ENCODE peak calls at places on chromosome X, in seven cellular contexts. C is ovary, Y is H9, B is WERI-Rb-1, L is aorta, A is PC-3, R is H1. N is an unnamed sample.

GRCh38 chrX:3728454-3728853 is 15.0 kb upstream of the PRKX start:
- DNase-seq in C (no peak), Y (no peak), B (no peak), L (no peak), A (no peak), R (no peak), N (no peak)

GRCh38 chrX:134396174-134396573 is 63.8 kb upstream of the HPRT1 start:
- DNase-seq in C (no peak), Y (no peak), B (no peak), L (no peak), A (peak), R (no peak), N (no peak)

GRCh38 chrX:112512509-112512908 is 167.2 kb downstream of the LHFPL1 start:
- DNase-seq in C (no peak), Y (peak), B (peak), L (no peak), A (no peak), R (no peak), N (no peak)

GRCh38 chrX:124805486-124805885 is 459.1 kb downstream of the SH2D1A start:
- DNase-seq in C (no peak), Y (no peak), B (no peak), L (no peak), A (no peak), R (no peak), N (no peak)

GRCh38 chrX:131058136-131058868 is at the start of gene ARHGAP36:
- DNase-seq in C (no peak), Y (peak), B (no peak), L (no peak), A (no peak), R (no peak), N (no peak)

GRCh38 chrX:77087529-77088169 is 359.5 kb upstream of the FGF16 start:
- DNase-seq in C (no peak), Y (no peak), B (no peak), L (peak), A (peak), R (no peak), N (no peak)

GRCh38 chrX:134172588-134173259 is 64.3 kb upstream of the CCDC160 start:
- DNase-seq in C (peak), Y (no peak), B (no peak), L (no peak), A (no peak), R (no peak), N (no peak)

GRCh38 chrX:97984641-97985040 is 1100.9 kb downstream of the RPA4 start:
- DNase-seq in C (no peak), Y (peak), B (no peak), L (no peak), A (peak), R (no peak), N (peak)

GRCh38 chrX:67104982-67105757 is 438.7 kb upstream of the AR start:
- DNase-seq in C (peak), Y (no peak), B (no peak), L (no peak), A (no peak), R (no peak), N (no peak)

GRCh38 chrX:136251042-136251991 is at the start of gene MAP7D3:
- DNase-seq in C (peak), Y (peak), B (peak), L (peak), A (no peak), R (peak), N (no peak)

GRCh38 chrX:115900425-115900824 is 270.1 kb upstream of the AGTR2 start:
- DNase-seq in C (no peak), Y (peak), B (no peak), L (no peak), A (no peak), R (no peak), N (no peak)

GRCh38 chrX:2693526-2694002 is 2.5 kb downstream of the CD99 start:
- DNase-seq in C (no peak), Y (no peak), B (no peak), L (no peak), A (no peak), R (no peak), N (no peak)

GRCh38 chrX:6729581-6729980 is 194.7 kb upstream of the VCX3A start:
- DNase-seq in C (no peak), Y (no peak), B (no peak), L (no peak), A (no peak), R (no peak), N (no peak)

GRCh38 chrX:24149346-24150050 is at the start of gene ZFX:
- DNase-seq in C (peak), Y (peak), B (peak), L (peak), A (peak), R (no peak), N (no peak)

GRCh38 chrX:91137881-91138280 is 296.8 kb upstream of the PABPC5 start:
- DNase-seq in C (no peak), Y (no peak), B (no peak), L (no peak), A (no peak), R (no peak), N (no peak)

GRCh38 chrX:14010566-14010965 is 19.1 kb downstream of the GEMIN8 start:
- DNase-seq in C (no peak), Y (no peak), B (no peak), L (no peak), A (peak), R (no peak), N (no peak)

GRCh38 chrX:17564689-17565409 is 172.4 kb upstream of the SCML1 start:
- DNase-seq in C (no peak), Y (no peak), B (no peak), L (peak), A (no peak), R (no peak), N (no peak)

GRCh38 chrX:70132244-70132643 is 1.0 kb upstream of the IGBP1 start:
- DNase-seq in C (no peak), Y (no peak), B (no peak), L (no peak), A (peak), R (no peak), N (no peak)

GRCh38 chrX:50913520-50913919 is 3.0 kb downstream of the BMP15 start:
- DNase-seq in C (no peak), Y (no peak), B (no peak), L (no peak), A (no peak), R (no peak), N (no peak)

GRCh38 chrX:129522184-129523059 is 868 bp downstream of the SMARCA1 start:
- DNase-seq in C (peak), Y (peak), B (peak), L (peak), A (peak), R (no peak), N (no peak)

GRCh38 chrX:283115-283845 is 2.1 kb downstream of the PLCXD1 start:
- DNase-seq in C (peak), Y (peak), B (peak), L (peak), A (peak), R (peak), N (no peak)

GRCh38 chrX:12981880-12982279 is 7.0 kb downstream of the TMSB4X start:
- DNase-seq in C (no peak), Y (no peak), B (no peak), L (no peak), A (no peak), R (no peak), N (no peak)

GRCh38 chrX:77900688-77901087 is 1.4 kb downstream of the COX7B start:
- DNase-seq in C (no peak), Y (no peak), B (no peak), L (no peak), A (no peak), R (no peak), N (no peak)

GRCh38 chrX:6852869-6853268 is 294.6 kb upstream of the STS start:
- DNase-seq in C (no peak), Y (no peak), B (peak), L (no peak), A (no peak), R (no peak), N (no peak)

GRCh38 chrX:52979993-52980392 is 21.7 kb upstream of the FAM156A start:
- DNase-seq in C (no peak), Y (no peak), B (no peak), L (no peak), A (no peak), R (no peak), N (no peak)

GRCh38 chrX:104112326-104112951 is at the start of gene ZCCHC18:
- DNase-seq in C (peak), Y (peak), B (peak), L (peak), A (peak), R (no peak), N (no peak)

GRCh38 chrX:39396358-39396995 is 595.2 kb downstream of the MID1IP1 start:
- DNase-seq in C (no peak), Y (no peak), B (peak), L (no peak), A (no peak), R (no peak), N (no peak)

GRCh38 chrX:137342969-137343368 is 223.0 kb upstream of the ZIC3 start:
- DNase-seq in C (no peak), Y (no peak), B (no peak), L (no peak), A (peak), R (no peak), N (no peak)

GRCh38 chrX:119121341-119121740 is 6.3 kb downstream of the KIAA1210 start:
- DNase-seq in C (no peak), Y (no peak), B (no peak), L (no peak), A (no peak), R (no peak), N (no peak)

GRCh38 chrX:33840176-33840575 is 291.9 kb downstream of the FAM47A start:
- DNase-seq in C (no peak), Y (no peak), B (no peak), L (no peak), A (no peak), R (no peak), N (no peak)

GRCh38 chrX:132046533-132046932 is 23.4 kb downstream of the STK26 start:
- DNase-seq in C (no peak), Y (no peak), B (no peak), L (no peak), A (no peak), R (no peak), N (no peak)

GRCh38 chrX:52574416-52575275 is 57.8 kb upstream of the XAGE1B start:
- DNase-seq in C (no peak), Y (no peak), B (peak), L (no peak), A (peak), R (no peak), N (no peak)

GRCh38 chrX:103157511-103158316 is 57.2 kb upstream of the BEX4 start:
- DNase-seq in C (no peak), Y (no peak), B (peak), L (no peak), A (peak), R (no peak), N (no peak)

GRCh38 chrX:154308108-154308946 is 12.7 kb downstream of the TKTL1 start:
- DNase-seq in C (peak), Y (peak), B (peak), L (peak), A (peak), R (peak), N (no peak)

GRCh38 chrX:129586446-129586845 is 46.4 kb downstream of the OCRL start:
- DNase-seq in C (no peak), Y (no peak), B (no peak), L (no peak), A (no peak), R (no peak), N (no peak)

DNA sequence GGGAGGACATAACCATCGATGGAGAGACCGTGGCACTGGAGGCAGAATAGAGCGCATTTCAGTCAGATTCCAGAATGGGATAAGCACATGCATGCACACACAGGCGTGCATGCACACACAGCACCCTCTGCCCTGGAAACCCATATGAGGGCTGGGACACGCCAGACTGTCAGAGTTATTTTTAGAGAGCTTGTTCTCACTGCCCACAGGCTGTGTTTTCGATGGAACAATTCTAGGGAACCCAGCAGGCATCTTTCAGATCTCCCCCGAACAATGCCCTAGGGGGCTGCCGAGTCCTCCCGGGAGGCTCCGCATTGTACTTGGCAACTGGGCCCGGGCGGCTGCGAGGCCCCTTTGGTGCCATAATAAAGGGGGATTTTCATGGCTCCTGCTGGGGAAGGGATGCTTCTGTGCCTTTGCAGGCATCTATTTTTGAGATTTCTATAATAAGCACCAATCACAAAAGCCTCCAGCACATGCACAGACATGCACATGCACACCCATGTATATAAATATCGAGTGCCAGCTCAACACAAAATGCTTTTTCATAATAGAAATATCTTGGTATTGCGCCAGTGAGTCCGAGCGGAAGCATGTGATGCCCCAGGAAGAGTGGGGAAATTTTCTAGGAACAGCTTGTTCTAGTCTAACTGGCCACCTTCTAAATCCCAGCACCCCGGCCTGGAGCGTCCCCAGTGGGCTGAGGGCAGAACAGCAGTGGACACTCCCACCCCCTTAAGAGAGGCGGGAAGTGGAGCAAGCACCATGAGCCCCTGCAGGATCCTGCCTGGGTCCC is 88.6 kb downstream of the PHKA2 start:
- DNase-seq in C (peak), Y (peak), B (peak), L (peak), A (no peak), R (no peak), N (peak)
- H3K27ac ChIP-seq in C (no peak), Y (no peak), B (peak), L (peak), A (no peak), R (no peak), N (peak)

DNA sequence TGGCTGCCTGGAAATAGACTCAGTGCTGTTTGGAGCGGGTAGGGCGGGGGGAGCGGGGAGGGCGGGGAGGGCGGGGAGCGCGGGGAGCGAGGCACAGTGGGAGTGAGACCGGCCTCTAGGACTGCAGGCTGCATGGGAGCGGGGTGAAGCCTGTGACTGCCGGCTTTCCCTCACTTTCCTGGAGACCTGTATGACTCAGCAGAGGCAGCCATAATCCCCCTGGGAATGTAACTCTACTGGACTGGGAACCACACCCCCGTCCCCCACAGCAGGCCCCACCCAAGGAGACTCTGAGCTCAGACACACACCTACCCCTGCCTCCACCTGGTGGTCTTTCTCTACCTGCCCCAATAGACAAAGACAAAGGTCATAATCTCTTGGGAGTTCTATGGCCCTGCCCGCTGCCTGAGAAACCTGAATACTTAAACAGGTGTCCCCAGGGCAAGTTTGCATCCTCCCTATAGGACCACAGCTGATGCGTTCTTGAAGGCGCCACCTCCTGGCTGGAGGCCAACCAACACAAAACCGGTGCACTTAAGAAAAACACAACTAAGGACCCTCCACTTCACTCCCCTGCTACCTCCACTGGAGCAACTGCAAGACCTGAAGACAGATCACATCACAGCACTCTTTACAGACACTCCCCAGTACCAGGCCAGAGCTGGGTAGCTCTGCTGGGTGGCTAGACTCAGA is 18.0 kb downstream of the HDAC8 start:
- DNase-seq in C (no peak), Y (peak), B (peak), L (peak), A (peak), R (peak), N (no peak)
- H3K27ac ChIP-seq in C (no peak), Y (peak), B (no peak), L (no peak), A (no peak), R (no peak), N (no peak)

GRCh38 chrX:69109036-69109663 is 56.1 kb downstream of the PJA1 start:
- DNase-seq in C (no peak), Y (no peak), B (no peak), L (no peak), A (no peak), R (no peak), N (no peak)

GRCh38 chrX:69107747-69108410 is 57.4 kb downstream of the PJA1 start:
- DNase-seq in C (no peak), Y (no peak), B (no peak), L (no peak), A (no peak), R (no peak), N (no peak)

GRCh38 chrX:69107231-69107739 is 58.0 kb downstream of the PJA1 start:
- DNase-seq in C (peak), Y (peak), B (no peak), L (no peak), A (peak), R (peak), N (no peak)

GRCh38 chrX:69113723-69114122 is 51.5 kb downstream of the PJA1 start:
- DNase-seq in C (no peak), Y (no peak), B (peak), L (no peak), A (no peak), R (no peak), N (no peak)

GRCh38 chrX:69109706-69110635 is 55.3 kb downstream of the PJA1 start:
- DNase-seq in C (no peak), Y (peak), B (no peak), L (no peak), A (peak), R (no peak), N (peak)
- H3K27ac ChIP-seq in C (no peak), Y (no peak), B (no peak), L (no peak), A (peak), R (no peak), N (no peak)

GRCh38 chrX:10110316-10110932 is 46.4 kb upstream of the CLCN4 start:
- DNase-seq in C (no peak), Y (no peak), B (no peak), L (no peak), A (no peak), R (no peak), N (no peak)
- H3K27ac ChIP-seq in C (peak), Y (no peak), B (no peak), L (no peak), A (no peak), R (no peak), N (no peak)

DNA sequence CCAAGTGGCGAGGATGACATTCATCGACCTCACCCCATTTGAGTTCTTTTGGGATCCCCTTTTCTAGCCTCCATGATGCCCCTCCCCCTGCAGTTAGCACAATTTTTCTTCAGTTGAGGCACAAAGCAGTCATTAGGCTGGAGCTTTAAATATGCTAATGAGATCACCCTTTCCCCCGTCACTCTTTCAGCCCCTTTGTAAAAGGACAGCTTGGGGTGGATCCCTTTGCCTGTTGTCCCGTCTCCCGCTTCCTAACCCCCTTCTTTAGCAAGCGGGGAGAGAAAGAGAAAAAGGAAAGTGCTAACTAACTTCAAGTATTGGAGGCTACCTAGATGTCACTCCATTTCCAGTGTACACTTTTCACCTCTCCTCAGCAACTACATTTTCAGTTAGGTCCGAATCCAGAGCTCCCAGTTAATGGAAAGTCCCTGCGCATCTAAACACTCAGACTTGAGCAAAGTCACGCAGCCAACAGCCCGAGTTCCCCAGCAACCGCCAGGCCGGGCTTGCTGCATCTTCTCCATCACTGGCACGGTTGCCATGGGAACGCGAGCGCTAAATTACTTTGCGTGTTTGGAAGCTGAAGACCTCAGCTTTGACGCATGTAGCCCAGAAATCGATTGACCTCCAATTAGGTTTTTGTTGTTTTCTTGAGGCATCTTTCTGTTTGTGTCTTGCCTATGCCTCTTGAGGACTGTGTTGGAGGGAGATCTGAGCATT is 76.8 kb downstream of the RTL5 start:
- DNase-seq in C (no peak), Y (peak), B (no peak), L (no peak), A (no peak), R (no peak), N (no peak)
- H3K27ac ChIP-seq in C (no peak), Y (peak), B (no peak), L (no peak), A (no peak), R (peak), N (no peak)

GRCh38 chrX:47595701-47596655 is 13.7 kb downstream of the TIMP1 start:
- DNase-seq in C (no peak), Y (no peak), B (no peak), L (no peak), A (no peak), R (no peak), N (no peak)

GRCh38 chrX:47597222-47597621 is 15.0 kb downstream of the TIMP1 start:
- DNase-seq in C (no peak), Y (no peak), B (no peak), L (no peak), A (no peak), R (no peak), N (no peak)
- H3K27ac ChIP-seq in C (no peak), Y (no peak), B (no peak), L (no peak), A (no peak), R (no peak), N (no peak)